ENCODE peak calls at places on chromosomes 6 and 20, in four cellular contexts. R is HepG2, V is K562, C is GM12878. N is an unnamed sample.

GRCh38 chr6:125294036-125294435 is 7.7 kb downstream of the HDDC2 start:
- DNase-seq in C (no peak), V (no peak), R (no peak), N (no peak)

GRCh38 chr6:25010166-25010565 is 74.4 kb upstream of the RIPOR2 start:
- DNase-seq in V (no peak), C (no peak), R (no peak), N (no peak)

GRCh38 chr6:152110878-152111820 is 303.7 kb downstream of the ESR1 start:
- DNase-seq in V (no peak), C (no peak), R (no peak), N (no peak)

GRCh38 chr20:31718952-31719643 is 3.6 kb downstream of the BCL2L1 start:
- DNase-seq in R (no peak), C (no peak), V (peak), N (no peak)

GRCh38 chr6:132812756-132813172 is 1.6 kb upstream of the RPS12 start:
- DNase-seq in R (peak), V (peak), C (no peak), N (no peak)

GRCh38 chr6:45608252-45608911 is 230.6 kb upstream of the SUPT3H start:
- DNase-seq in C (no peak), V (no peak), R (no peak), N (no peak)

GRCh38 chr20:33234050-33234449 is 1.7 kb upstream of the BPIFA1 start:
- DNase-seq in R (no peak), V (no peak), C (no peak), N (no peak)

GRCh38 chr6:50829898-50830439 is 11.3 kb downstream of the TFAP2B start:
- DNase-seq in R (no peak), V (no peak), C (no peak), N (no peak)

GRCh38 chr6:82691997-82692396 is 328.4 kb downstream of the TPBG start:
- DNase-seq in R (no peak), V (no peak), C (no peak), N (no peak)

GRCh38 chr6:54291146-54291545 is 17.1 kb upstream of the TINAG start:
- DNase-seq in C (peak), R (no peak), V (no peak), N (no peak)

GRCh38 chr6:93784794-93785757 is 365.7 kb upstream of the EPHA7 start:
- DNase-seq in C (no peak), R (no peak), V (no peak), N (no peak)

GRCh38 chr20:50810063-50810462 is 15.2 kb downstream of the BCAS4 start:
- DNase-seq in C (no peak), R (no peak), V (no peak), N (no peak)

GRCh38 chr20:4524792-4525191 is 196.9 kb upstream of the PRND start:
- DNase-seq in C (no peak), R (no peak), V (no peak), N (no peak)

GRCh38 chr6:142868917-142869316 is 76.1 kb downstream of the HIVEP2 start:
- DNase-seq in R (peak), C (no peak), V (no peak), N (no peak)

GRCh38 chr6:133242761-133243590 is 1.8 kb downstream of the EYA4 start:
- DNase-seq in V (no peak), C (no peak), R (no peak), N (peak)

GRCh38 chr6:34462010-34462409 is 3.9 kb upstream of the PACSIN1 start:
- DNase-seq in V (no peak), C (no peak), R (no peak), N (no peak)

GRCh38 chr6:149065658-149066556 is 251.6 kb upstream of the TAB2 start:
- DNase-seq in R (no peak), C (peak), V (no peak), N (no peak)

GRCh38 chr6:139152892-139153271 is 18.0 kb downstream of the HECA start:
- DNase-seq in C (no peak), R (no peak), V (no peak), N (no peak)

GRCh38 chr6:110881929-110882629 is 7.5 kb downstream of the AMD1 start:
- DNase-seq in R (no peak), C (no peak), V (no peak), N (no peak)
- TF ChIP-seq TCF7 in R (no peak), C (no peak), V (no peak), N (no peak)

GRCh38 chr6:12709556-12709955 is 7.0 kb upstream of the PHACTR1 start:
- DNase-seq in R (no peak), V (no peak), C (no peak), N (no peak)

GRCh38 chr6:12704946-12705345 is 11.6 kb upstream of the PHACTR1 start:
- DNase-seq in V (no peak), C (no peak), R (no peak), N (no peak)

GRCh38 chr6:12714022-12714421 is 2.5 kb upstream of the PHACTR1 start:
- DNase-seq in R (no peak), V (no peak), C (no peak), N (no peak)

DNA sequence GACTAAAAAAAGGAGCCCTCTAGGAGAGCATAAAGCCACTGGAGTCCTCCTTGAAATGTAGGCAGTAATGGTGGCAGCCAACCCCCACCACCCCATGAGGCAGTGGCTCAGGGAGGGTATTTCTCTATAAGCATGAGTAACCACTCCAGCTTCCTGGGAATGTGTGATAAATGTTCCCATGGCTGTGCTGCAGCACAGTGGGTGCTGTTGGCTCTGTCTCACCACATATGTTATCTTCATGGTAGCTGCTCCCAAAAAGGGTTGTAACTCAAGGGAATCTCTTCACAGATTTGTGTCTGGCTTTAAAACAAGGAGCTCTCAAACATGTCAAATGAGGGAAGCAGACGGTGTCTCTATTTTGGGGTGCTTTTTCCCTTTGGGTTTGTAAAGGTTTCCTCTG is 7.5 kb upstream of the PHACTR1 start:
- DNase-seq in C (no peak), R (no peak), V (no peak), N (no peak)
- TF ChIP-seq ESRRA in C (no peak), R (no peak), V (no peak), N (no peak)

GRCh38 chr6:79949235-79949634 is 1.9 kb upstream of the ELOVL4 start:
- DNase-seq in R (peak), C (peak), V (peak), N (peak)
- TF ChIP-seq TCF7 in R (no peak), C (no peak), V (no peak), N (no peak)

DNA sequence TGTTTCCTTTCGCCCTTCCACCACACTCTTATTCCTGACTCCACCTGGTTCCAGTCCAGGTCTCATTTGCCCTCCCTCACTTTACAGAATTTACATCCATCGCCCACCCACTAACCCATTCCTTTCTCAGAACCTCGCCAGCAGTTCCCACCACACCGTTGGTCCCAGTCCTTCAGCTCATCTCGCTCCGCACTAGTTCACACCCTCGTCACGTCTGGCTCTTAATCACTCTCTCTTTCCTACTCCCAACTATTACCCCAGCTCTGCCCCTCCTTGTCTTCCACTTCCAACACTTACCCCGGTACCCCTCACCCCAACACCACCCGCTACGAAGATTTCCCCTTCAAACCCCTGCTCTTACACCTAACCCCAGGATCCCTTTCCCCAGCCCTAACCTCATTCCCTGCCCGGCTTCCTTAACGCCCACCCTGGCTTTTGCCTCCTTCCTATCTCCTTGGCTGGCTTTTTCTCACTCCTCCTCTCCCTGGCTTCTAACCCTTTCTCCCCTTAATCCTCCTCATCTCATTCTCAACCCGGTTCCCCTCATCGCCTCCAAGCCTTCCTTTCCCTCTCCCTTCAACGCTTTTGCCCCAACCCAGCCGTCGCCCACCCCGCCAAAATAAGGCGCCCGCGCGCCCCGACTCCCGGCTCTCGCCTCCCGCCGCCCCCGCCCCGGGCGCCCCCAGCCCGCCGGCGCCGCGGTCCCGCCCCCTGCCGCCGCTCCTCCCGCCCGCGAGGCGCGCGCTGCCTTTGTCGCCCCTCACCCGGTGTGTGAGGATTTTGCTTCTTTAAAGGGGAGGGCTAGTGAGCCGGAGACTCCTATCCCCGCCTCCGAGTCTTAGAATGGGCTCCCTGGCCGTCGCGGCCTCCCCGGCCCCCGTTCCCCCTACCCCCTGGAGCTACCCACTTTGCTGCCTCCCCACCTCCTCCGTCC is 542 bp downstream of the USP49 start:
- DNase-seq in R (no peak), C (no peak), V (peak), N (peak)
- TF ChIP-seq ESRRA in R (no peak), C (no peak), V (no peak), N (no peak)

DNA sequence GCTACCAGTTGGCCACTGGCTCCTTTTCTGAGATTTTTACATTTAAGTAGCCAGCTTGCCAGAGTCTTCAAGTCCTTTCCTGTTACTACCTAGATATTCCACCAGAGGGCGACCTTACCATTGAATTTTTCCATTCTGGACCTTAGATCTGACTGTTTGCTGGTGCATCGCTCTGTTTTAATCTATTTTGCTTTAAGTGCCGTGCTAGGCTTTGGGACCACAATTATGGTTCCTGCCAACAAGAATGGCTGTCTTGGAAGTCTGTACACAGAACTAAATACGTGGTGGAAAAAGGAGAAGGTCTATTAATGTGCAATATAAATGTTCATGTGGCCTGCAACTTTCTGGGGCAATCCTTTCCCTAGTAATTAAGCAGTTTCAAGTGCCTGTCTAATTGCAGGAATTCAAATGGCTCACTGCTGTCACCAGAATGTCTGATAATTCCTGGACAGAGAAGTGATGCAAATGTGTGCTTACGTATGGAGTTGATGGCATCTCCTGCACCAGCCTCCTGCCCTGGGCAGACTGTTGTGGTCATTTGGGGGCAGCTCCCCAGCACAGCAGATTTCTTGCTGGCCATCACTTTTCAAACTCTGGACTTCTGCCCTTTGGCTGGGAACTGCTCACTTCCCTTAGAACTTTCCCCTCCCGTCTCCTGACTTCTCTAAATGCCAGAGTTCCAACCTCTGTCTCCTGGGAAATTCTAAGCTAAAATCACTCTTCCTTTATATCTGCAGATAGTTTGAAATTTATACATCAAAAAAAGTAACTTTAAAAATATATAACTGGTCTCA is 5.6 kb upstream of the HLA-DOA start:
- DNase-seq in V (peak), R (peak), C (peak), N (no peak)
- TF ChIP-seq TCF7 in V (no peak), R (no peak), C (no peak), N (no peak)

GRCh38 chr20:40945754-40946451 is 82.7 kb upstream of the TOP1 start:
- DNase-seq in V (peak), R (peak), C (no peak), N (peak)
- TF ChIP-seq ESRRA in V (no peak), R (no peak), C (no peak), N (no peak)

GRCh38 chr20:62063981-62064787 is 1.5 kb downstream of the TAF4 start:
- DNase-seq in C (no peak), R (peak), V (no peak), N (peak)
- TF ChIP-seq TCF7 in C (no peak), R (no peak), V (no peak), N (no peak)

N was measured in WTC11.